ENCODE peak calls at places on chromosomes 1 and 21, in seven cellular contexts. V is HFF-Myc, S is B cell, O is nephron progenitor cell, X is hepatocyte, I is fibroblast of pulmonary artery, Y is RWPE1. Q is an unnamed sample.

GRCh38 chr1:34176830-34177613 is at the start of gene C1orf94:
- DNase-seq in X (no peak), S (no peak), V (no peak), O (peak; percentile 20), I (no peak), Y (no peak), Q (no peak)

GRCh38 chr1:3275471-3276340 is 178.8 kb upstream of the ARHGEF16 start:
- DNase-seq in Y (no peak), O (no peak), X (no peak), V (no peak), I (no peak), S (no peak), Q (no peak)

GRCh38 chr1:205976708-205977107 is 26.5 kb downstream of the RAB7B start:
- DNase-seq in X (peak; percentile 64), I (peak; percentile 41), V (no peak), O (peak; percentile 32), Y (peak; percentile 53), S (no peak), Q (no peak)

GRCh38 chr1:115277276-115277675 is 60.8 kb downstream of the NGF start:
- DNase-seq in S (no peak), X (no peak), Y (peak; percentile 13), V (no peak), O (no peak), I (peak; percentile 44), Q (no peak)

GRCh38 chr1:158246650-158247049 is 7.6 kb upstream of the CD1A start:
- DNase-seq in Y (peak; percentile 23), S (no peak), I (peak; percentile 35), V (no peak), O (no peak), X (no peak), Q (no peak)

GRCh38 chr1:16720403-16721223 is 19.7 kb upstream of the RNU1-4 start:
- DNase-seq in S (no peak), X (peak; percentile 4), O (no peak), Y (no peak), I (no peak), V (no peak), Q (no peak)

GRCh38 chr1:243490748-243491686 is 235.2 kb downstream of the SDCCAG8 start:
- DNase-seq in S (no peak), O (no peak), I (no peak), X (no peak), V (no peak), Y (no peak), Q (no peak)

GRCh38 chr1:81119319-81119718 is 681.4 kb upstream of the ADGRL2 start:
- DNase-seq in X (no peak), O (no peak), V (no peak), S (no peak), Y (peak; percentile 28), I (no peak), Q (no peak)

GRCh38 chr1:228062085-228062791 is 20.3 kb upstream of the ARF1 start:
- DNase-seq in O (no peak), X (no peak), V (no peak), I (no peak), S (no peak), Y (no peak), Q (no peak)

GRCh38 chr1:178645157-178645825 is 79.8 kb upstream of the RALGPS2 start:
- DNase-seq in V (no peak), X (no peak), I (no peak), Y (no peak), S (no peak), O (peak; percentile 10), Q (no peak)

GRCh38 chr21:43644609-43645008 is 14.7 kb downstream of the HSF2BP start:
- DNase-seq in S (no peak), X (no peak), O (no peak), I (peak; percentile 74), V (no peak), Y (no peak), Q (no peak)

GRCh38 chr1:229556551-229556950 is 2.0 kb downstream of the ABCB10 start:
- DNase-seq in O (no peak), S (no peak), Y (no peak), X (peak; percentile 25), V (no peak), I (no peak), Q (no peak)

GRCh38 chr1:118097622-118098348 is 87.2 kb downstream of the SPAG17 start:
- DNase-seq in Y (no peak), V (no peak), S (no peak), O (no peak), I (no peak), X (no peak), Q (no peak)

GRCh38 chr1:34631126-34631525 is 123.7 kb upstream of the GJB5 start:
- DNase-seq in I (no peak), V (no peak), S (no peak), X (no peak), O (no peak), Y (no peak), Q (no peak)

GRCh38 chr1:21530368-21531016 is 21.3 kb downstream of the ALPL start:
- DNase-seq in I (no peak), X (no peak), O (no peak), V (no peak), Y (peak; percentile 14), S (peak; percentile 20), Q (no peak)

GRCh38 chr1:153629971-153630370 is 1.7 kb downstream of the S100A1 start:
- DNase-seq in X (no peak), I (no peak), O (no peak), V (no peak), Y (no peak), S (no peak), Q (no peak)

GRCh38 chr1:209086486-209087192 is 496.9 kb upstream of the CAMK1G start:
- DNase-seq in V (no peak), X (no peak), S (no peak), I (no peak), Y (no peak), O (no peak), Q (no peak)

GRCh38 chr1:168583571-168583970 is 7.2 kb downstream of the XCL1 start:
- DNase-seq in X (no peak), V (no peak), Y (no peak), S (no peak), O (no peak), I (no peak), Q (no peak)

GRCh38 chr1:24290933-24291487 is 28.1 kb upstream of the GRHL3 start:
- DNase-seq in Y (no peak), I (no peak), X (no peak), S (no peak), V (no peak), O (no peak), Q (no peak)

GRCh38 chr1:203306089-203306969 is 1.0 kb downstream of the BTG2 start:
- DNase-seq in Y (peak; percentile 93), X (peak; percentile 78), V (peak; percentile 77), O (peak; percentile 30), S (peak; percentile 67), I (peak; percentile 90), Q (no peak)

GRCh38 chr1:6148497-6149241 is 31.5 kb downstream of the CHD5 start:
- DNase-seq in O (peak; percentile 89), X (peak; percentile 84), I (peak; percentile 22), V (no peak), S (no peak), Y (peak; percentile 90), Q (peak; percentile 58)

GRCh38 chr1:183135336-183135735 is 50.7 kb upstream of the LAMC2 start:
- DNase-seq in S (no peak), O (no peak), X (no peak), V (no peak), Y (no peak), I (no peak), Q (no peak)

GRCh38 chr1:201602413-201603265 is 63.7 kb downstream of the NAV1 start:
- DNase-seq in S (no peak), V (peak; percentile 56), X (peak; percentile 59), Y (peak; percentile 53), I (peak; percentile 79), O (no peak), Q (no peak)

GRCh38 chr1:117610036-117610435 is 4.2 kb downstream of the TENT5C start:
- DNase-seq in S (no peak), O (no peak), X (no peak), V (no peak), I (no peak), Y (no peak), Q (no peak)

GRCh38 chr1:27509127-27510080 is 19.4 kb upstream of the WASF2 start:
- DNase-seq in I (no peak), O (no peak), V (no peak), X (no peak), S (no peak), Y (no peak), Q (no peak)

GRCh38 chr1:240765732-240766363 is 153.9 kb upstream of the GREM2 start:
- DNase-seq in X (peak; percentile 11), Y (peak; percentile 23), O (no peak), V (peak; percentile 22), I (peak; percentile 47), S (no peak), Q (no peak)

GRCh38 chr1:52239708-52240001 is 97.8 kb downstream of the ZFYVE9 start:
- DNase-seq in V (no peak), S (no peak), I (no peak), X (no peak), O (no peak), Y (no peak), Q (no peak)

GRCh38 chr1:53246261-53247134 is 8.2 kb upstream of the MAGOH start:
- DNase-seq in S (no peak), Y (no peak), X (no peak), O (no peak), V (no peak), I (peak; percentile 18), Q (no peak)

GRCh38 chr1:203692565-203693470 is 66.2 kb downstream of the ATP2B4 start:
- DNase-seq in I (peak; percentile 95), X (peak; percentile 80), O (no peak), V (peak; percentile 92), S (no peak), Y (peak; percentile 95), Q (no peak)

GRCh38 chr1:59597420-59598199 is 217.1 kb upstream of the HOOK1 start:
- DNase-seq in S (no peak), O (no peak), V (no peak), I (no peak), Y (no peak), X (no peak), Q (no peak)

GRCh38 chr1:222706815-222707214 is 5.5 kb downstream of the AIDA start:
- DNase-seq in I (no peak), S (no peak), X (no peak), Y (no peak), O (no peak), V (no peak), Q (no peak)
- TF ChIP-seq CTCF in I (peak; percentile 3), S (peak; percentile 47), X (no peak), Y (no peak), O (no peak), V (no peak), Q (peak; percentile 44)

GRCh38 chr1:184596950-184597651 is 157.6 kb downstream of the EDEM3 start:
- DNase-seq in V (no peak), Y (no peak), O (no peak), S (no peak), I (no peak), X (no peak), Q (no peak)
- TF ChIP-seq CTCF in V (no peak), Y (no peak), O (peak; percentile 27), S (no peak), I (no peak), X (no peak), Q (peak; percentile 43)

GRCh38 chr1:156052862-156053769 is 482 bp downstream of the UBQLN4 start:
- DNase-seq in S (peak; percentile 78), V (peak; percentile 43), X (peak; percentile 90), I (peak; percentile 75), Y (peak; percentile 77), O (peak; percentile 86), Q (peak; percentile 72)
- TF ChIP-seq CTCF in S (peak; percentile 29), V (peak; percentile 20), X (peak; percentile 44), I (peak; percentile 22), Y (no peak), O (peak; percentile 17), Q (peak; percentile 47)

GRCh38 chr21:45740491-45741357 is 97.2 kb downstream of the PCBP3 start:
- DNase-seq in O (no peak), Y (no peak), I (no peak), V (no peak), S (no peak), X (no peak), Q (no peak)
- TF ChIP-seq CTCF in O (no peak), Y (no peak), I (no peak), V (no peak), S (no peak), X (no peak), Q (no peak)

Q was measured in neural crest cell.